ENCODE peak calls at places on chromosomes 3 and 15, in four cellular contexts. One of them, this sample, is unnamed.

GRCh38 chr3:62367735-62368704 is 5.3 kb downstream of the FEZF2 start:
- DNase-seq in uterus: no peak
- DNase-seq in Peyer's patch: no peak
- DNase-seq in A549: no peak
- DNase-seq in this sample: no peak

GRCh38 chr15:85763557-85764303 is 31.0 kb downstream of the KLHL25 start:
- DNase-seq in uterus: no peak
- DNase-seq in Peyer's patch: no peak
- DNase-seq in A549: no peak
- DNase-seq in this sample: no peak

GRCh38 chr3:126704494-126705214 is 614 bp downstream of the CHCHD6 start:
- DNase-seq in uterus: no peak
- DNase-seq in Peyer's patch: no peak
- DNase-seq in A549: no peak
- DNase-seq in this sample: no peak

GRCh38 chr15:47787875-47788274 is 70.6 kb downstream of the SEMA6D start:
- DNase-seq in uterus: no peak
- DNase-seq in Peyer's patch: no peak
- DNase-seq in A549: no peak
- DNase-seq in this sample: no peak

GRCh38 chr15:75203908-75204263 is 2.2 kb downstream of the C15orf39 start:
- DNase-seq in uterus: no peak
- DNase-seq in Peyer's patch: no peak
- DNase-seq in A549: no peak
- DNase-seq in this sample: no peak

GRCh38 chr15:82712036-82712435 is 2.4 kb upstream of the AP3B2 start:
- DNase-seq in uterus: no peak
- DNase-seq in Peyer's patch: no peak
- DNase-seq in A549: no peak
- DNase-seq in this sample: no peak

GRCh38 chr3:117404756-117405155 is 695.2 kb downstream of the TUSC7 start:
- DNase-seq in uterus: no peak
- DNase-seq in Peyer's patch: no peak
- DNase-seq in A549: no peak
- DNase-seq in this sample: no peak

GRCh38 chr15:51077565-51078153 is 17.0 kb downstream of the TNFAIP8L3 start:
- DNase-seq in uterus: peak; percentile 85
- DNase-seq in Peyer's patch: peak; percentile 83
- DNase-seq in A549: no peak
- DNase-seq in this sample: peak; percentile 91

GRCh38 chr3:41102053-41102556 is 97.2 kb upstream of the CTNNB1 start:
- DNase-seq in uterus: no peak
- DNase-seq in Peyer's patch: peak; percentile 78
- DNase-seq in A549: peak; percentile 5
- DNase-seq in this sample: no peak

GRCh38 chr3:85710490-85710889 is 751.7 kb downstream of the CADM2 start:
- DNase-seq in uterus: no peak
- DNase-seq in Peyer's patch: no peak
- DNase-seq in A549: no peak
- DNase-seq in this sample: no peak

GRCh38 chr15:48244923-48245322 is 38.8 kb downstream of the SLC12A1 start:
- DNase-seq in uterus: no peak
- DNase-seq in Peyer's patch: no peak
- DNase-seq in A549: no peak
- DNase-seq in this sample: no peak

GRCh38 chr15:55618396-55618795 is 30.3 kb upstream of the PYGO1 start:
- DNase-seq in uterus: no peak
- DNase-seq in Peyer's patch: no peak
- DNase-seq in A549: no peak
- DNase-seq in this sample: no peak
- H3K4me3 ChIP-seq in uterus: no peak overlapping the region
- H3K4me3 ChIP-seq in Peyer's patch: no peak overlapping the region
- H3K4me3 ChIP-seq in A549: no peak overlapping the region
- H3K4me3 ChIP-seq in this sample: no peak overlapping the region

DNA sequence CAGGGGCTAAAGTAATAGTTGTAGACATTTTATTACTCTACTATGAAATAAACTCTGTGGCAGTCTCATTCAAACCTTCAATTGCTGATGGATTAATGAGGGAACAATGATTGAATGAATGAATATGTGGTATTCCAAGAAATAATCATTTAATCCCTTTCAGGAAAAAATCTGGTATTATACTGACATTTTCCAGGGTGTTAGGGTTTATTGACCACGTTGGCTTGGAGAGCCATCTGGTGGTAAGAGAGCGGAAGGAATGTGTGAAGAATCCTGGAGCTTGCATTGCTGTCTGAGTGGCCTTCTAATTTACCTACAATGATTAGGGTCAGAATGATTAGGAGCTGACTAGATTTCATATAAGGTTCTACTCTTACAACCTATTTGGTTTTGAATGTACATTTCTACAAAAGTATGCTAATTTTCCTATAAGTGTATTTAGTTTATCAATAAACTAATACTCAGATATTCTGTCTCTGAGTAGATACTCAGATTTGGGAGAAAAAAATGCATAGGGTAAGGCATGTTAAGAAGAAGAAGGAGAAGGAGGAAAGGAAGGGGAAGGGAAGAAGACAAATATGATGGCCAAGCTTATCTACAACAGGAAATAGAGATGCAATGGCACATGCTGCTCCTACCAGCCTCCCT is 249.9 kb downstream of the ROBO1 start:
- DNase-seq in uterus: no peak
- DNase-seq in Peyer's patch: no peak
- DNase-seq in A549: no peak
- DNase-seq in this sample: no peak
- TF ChIP-seq CTCF in uterus: no peak
- TF ChIP-seq CTCF in Peyer's patch: no peak
- TF ChIP-seq CTCF in A549: peak; percentile 45
- TF ChIP-seq CTCF in this sample: no peak

DNA sequence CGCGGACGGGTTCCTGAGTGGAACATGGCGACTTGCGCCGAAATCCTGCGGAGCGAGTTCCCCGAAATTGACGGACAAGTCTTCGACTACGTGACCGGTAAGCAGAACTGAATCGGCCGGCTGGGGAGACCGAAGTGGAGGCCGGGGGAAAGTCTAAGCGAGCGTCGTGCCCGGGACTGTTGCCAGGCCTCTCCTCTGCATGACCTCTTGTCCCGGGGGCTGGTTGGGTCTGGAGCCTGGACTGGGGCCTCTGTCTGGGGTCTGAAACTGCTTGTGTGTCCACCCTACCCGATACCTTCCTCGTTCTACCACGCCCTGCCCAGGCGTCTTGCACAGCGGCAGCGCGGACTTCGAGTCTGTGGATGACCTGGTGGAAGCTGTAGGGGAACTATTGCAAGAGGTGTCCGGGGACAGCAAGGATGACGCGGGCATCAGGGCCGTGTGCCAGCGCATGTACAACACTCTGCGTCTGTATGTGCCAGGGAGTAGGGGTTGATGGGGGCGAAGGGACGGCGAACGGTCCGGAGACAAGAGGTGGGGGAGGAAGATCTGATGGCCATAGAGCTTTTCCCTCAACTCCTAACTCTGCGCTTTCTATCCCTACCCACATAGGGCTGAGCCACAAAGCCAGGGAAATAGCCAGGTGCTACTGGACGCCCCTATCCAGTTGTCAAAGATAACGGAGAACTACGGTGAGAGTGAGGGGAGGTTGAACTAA is at the start of gene ABCF3:
- DNase-seq in uterus: peak; percentile 49
- DNase-seq in Peyer's patch: peak; percentile 76
- DNase-seq in A549: no peak
- DNase-seq in this sample: no peak
- TF ChIP-seq POLR2A in uterus: peak; percentile 79
- TF ChIP-seq POLR2A in Peyer's patch: peak; percentile 57
- TF ChIP-seq POLR2A in A549: peak; percentile 58
- TF ChIP-seq POLR2A in this sample: no peak

GRCh38 chr3:35640186-35640584 is 860 bp downstream of the ARPP21 start:
- DNase-seq in uterus: no peak
- DNase-seq in Peyer's patch: no peak
- DNase-seq in A549: no peak
- DNase-seq in this sample: no peak
- H3K4me3 ChIP-seq in uterus: no peak overlapping the region
- H3K4me3 ChIP-seq in Peyer's patch: no peak overlapping the region
- H3K4me3 ChIP-seq in A549: peak overlapping the region; percentile 58
- H3K4me3 ChIP-seq in this sample: no peak overlapping the region

This sample was measured in lower leg skin.